ENCODE peak calls at places on chromosome 22, in five cellular contexts. P is NCI-H1048; W is GM04503; M is stimulated activated CD4-positive, alpha-beta T cell treated with anti-CD3 and anti-CD28 coated beads, Interleukin-4, amount 100 ng/mL, for 24 hours; S is Calu3. T is an unnamed sample.
A peak's percentile ranks its signal among the peaks of the same experiment; 100 is the strongest.

GRCh38 chr22:49500076-49500460 is 327.6 kb downstream of the BRD1 start:
- DNase-seq in M (no peak), S (no peak), P (no peak), W (no peak), T (no peak)

GRCh38 chr22:19410941-19411689 is 20.4 kb downstream of the HIRA start:
- DNase-seq in S (no peak), P (no peak), M (no peak), W (no peak), T (no peak)

GRCh38 chr22:37157516-37158289 is 8.0 kb upstream of the IL2RB start:
- DNase-seq in P (no peak), S (no peak), M (no peak), W (no peak), T (no peak)

GRCh38 chr22:32123657-32124056 is 35.4 kb downstream of the C22orf42 start:
- DNase-seq in P (no peak), W (no peak), S (peak; percentile 45), M (no peak), T (no peak)

GRCh38 chr22:41057076-41057475 is 35.3 kb upstream of the EP300 start:
- DNase-seq in S (no peak), W (no peak), P (no peak), M (no peak), T (no peak)

GRCh38 chr22:46079093-46079860 is 71.0 kb upstream of the PPARA start:
- DNase-seq in M (no peak), P (no peak), S (no peak), W (no peak), T (no peak)

GRCh38 chr22:30903876-30904460 is 64.6 kb downstream of the MORC2 start:
- DNase-seq in S (no peak), P (no peak), M (no peak), W (no peak), T (no peak)

GRCh38 chr22:19330865-19331418 is 39.4 kb upstream of the CLTCL1 start:
- DNase-seq in S (no peak), P (no peak), W (no peak), M (no peak), T (no peak)

GRCh38 chr22:39446239-39446721 is 10.5 kb upstream of the MGAT3 start:
- DNase-seq in M (no peak), S (no peak), W (no peak), P (no peak), T (no peak)

GRCh38 chr22:44648821-44649566 is 53.0 kb upstream of the PRR5 start:
- DNase-seq in S (no peak), M (no peak), P (no peak), W (peak; percentile 98), T (no peak)

GRCh38 chr22:32050678-32051515 is 7.8 kb downstream of the SLC5A1 start:
- DNase-seq in P (no peak), S (peak; percentile 79), W (peak; percentile 50), M (peak; percentile 77), T (no peak)

GRCh38 chr22:35552186-35552842 is 11.7 kb downstream of the RASD2 start:
- DNase-seq in P (no peak), W (no peak), S (peak; percentile 67), M (peak; percentile 83), T (no peak)

GRCh38 chr22:44201556-44202129 is 20.9 kb downstream of the PARVG start:
- DNase-seq in W (no peak), P (no peak), S (no peak), M (no peak), T (no peak)

GRCh38 chr22:22201185-22201924 is 43.2 kb upstream of the VPREB1 start:
- DNase-seq in M (peak; percentile 67), S (peak; percentile 59), W (no peak), P (no peak), T (no peak)

GRCh38 chr22:42074153-42074750 is at the start of gene PHETA2:
- DNase-seq in W (no peak), M (peak; percentile 57), P (no peak), S (peak; percentile 34), T (no peak)

GRCh38 chr22:26550498-26551033 is 38.3 kb upstream of the TFIP11 start:
- DNase-seq in M (no peak), S (no peak), P (no peak), W (peak; percentile 87), T (no peak)

GRCh38 chr22:27475548-27475897 is 326.0 kb downstream of the MN1 start:
- DNase-seq in P (no peak), M (no peak), S (no peak), W (no peak), T (no peak)

GRCh38 chr22:42876041-42876440 is 19.0 kb upstream of the ARFGAP3 start:
- DNase-seq in P (no peak), S (no peak), W (no peak), M (no peak), T (no peak)

GRCh38 chr22:36900225-36900624 is 13.2 kb upstream of the CSF2RB start:
- DNase-seq in S (no peak), W (no peak), P (no peak), M (no peak), T (no peak)

GRCh38 chr22:37316875-37317371 is 34.6 kb downstream of the CYTH4 start:
- DNase-seq in M (peak; percentile 78), S (peak; percentile 92), P (no peak), W (no peak), T (no peak)

GRCh38 chr22:17787159-17788022 is 13.1 kb upstream of the BID start:
- DNase-seq in S (no peak), M (no peak), W (no peak), P (no peak), T (no peak)

GRCh38 chr22:50046481-50047245 is 11.4 kb downstream of the TTLL8 start:
- DNase-seq in W (no peak), M (no peak), P (no peak), S (no peak), T (no peak)

GRCh38 chr22:48438791-48439559 is 1388.7 kb downstream of the BRD1 start:
- DNase-seq in P (no peak), M (no peak), W (peak; percentile 50), S (no peak), T (no peak)